ENCODE peak calls at places on chromosomes 7 and 10, in nine cellular contexts. G is choroid plexus epithelial cell; C is NCI-H146; S is activated T-helper 9 cell treated with anti-CD3 and anti-CD28 coated beads, Interleukin-2, amount 50 U/mL, for 16 hours; F is T-helper 17 cell; Y is non-pigmented ciliary epithelial cell; V is upper lobe of right lung; K is stimulated activated CD8-positive, alpha-beta memory T cell treated with anti-CD3 and anti-CD28 coated beads, Interleukin-2, amount 100 ng/mL, for 48 hours; R is GM13977. Z is an unnamed sample.

GRCh38 chr10:7011994-7012393 is 398.8 kb downstream of the SFMBT2 start:
- DNase-seq in R (no peak), K (no peak), C (no peak), Y (no peak), F (no peak), G (no peak), S (no peak), V (no peak), Z (no peak)

GRCh38 chr10:86109421-86109820 is 257.2 kb downstream of the GRID1 start:
- DNase-seq in C (no peak), Y (no peak), R (no peak), F (no peak), K (no peak), S (no peak), G (no peak), V (no peak), Z (peak; percentile 49)

GRCh38 chr10:67520924-67521520 is 175.0 kb downstream of the CTNNA3 start:
- DNase-seq in R (peak; percentile 49), S (no peak), F (no peak), G (peak; percentile 77), Y (peak; percentile 9), K (no peak), C (peak; percentile 36), V (no peak), Z (no peak)

GRCh38 chr7:97015279-97015678 is 9.4 kb downstream of the DLX5 start:
- DNase-seq in Y (no peak), K (no peak), S (no peak), V (no peak), F (no peak), G (no peak), C (peak; percentile 86), R (no peak), Z (no peak)

GRCh38 chr10:75115137-75115536 is 3.7 kb downstream of the SAMD8 start:
- DNase-seq in C (no peak), K (no peak), Y (no peak), F (no peak), R (no peak), V (no peak), S (no peak), G (peak; percentile 89), Z (no peak)

GRCh38 chr7:148747274-148747673 is 48.6 kb downstream of the CUL1 start:
- DNase-seq in V (no peak), C (peak; percentile 93), R (no peak), F (no peak), S (no peak), Y (no peak), K (no peak), G (no peak), Z (no peak)

GRCh38 chr7:93902777-93903423 is 3.5 kb upstream of the GNGT1 start:
- DNase-seq in K (no peak), C (peak; percentile 31), S (no peak), V (no peak), G (peak; percentile 85), F (no peak), Y (no peak), R (no peak), Z (no peak)

GRCh38 chr10:13206546-13207443 is 27.4 kb downstream of the UCMA start:
- DNase-seq in S (no peak), K (no peak), R (no peak), G (peak; percentile 81), F (no peak), C (peak; percentile 25), V (no peak), Y (peak; percentile 5), Z (no peak)

GRCh38 chr10:88270061-88270808 is 312.9 kb downstream of the RNLS start:
- DNase-seq in F (no peak), C (no peak), R (no peak), K (no peak), G (no peak), V (no peak), Y (no peak), S (no peak), Z (no peak)

GRCh38 chr7:48426331-48426965 is 255.2 kb downstream of the ABCA13 start:
- DNase-seq in C (no peak), K (no peak), V (no peak), F (no peak), R (no peak), S (no peak), Y (no peak), G (no peak), Z (no peak)

GRCh38 chr7:92766461-92767003 is 69.8 kb downstream of the CDK6 start:
- DNase-seq in F (no peak), Y (no peak), R (no peak), S (no peak), K (no peak), G (peak; percentile 60), V (no peak), C (peak; percentile 33), Z (no peak)

GRCh38 chr7:158825628-158826289 is 3.5 kb downstream of the ESYT2 start:
- DNase-seq in F (no peak), V (no peak), C (no peak), R (no peak), G (no peak), S (no peak), Y (no peak), K (no peak), Z (no peak)

GRCh38 chr10:111488668-111489067 is 411.8 kb downstream of the ADRA2A start:
- DNase-seq in Y (no peak), C (no peak), F (no peak), V (no peak), R (no peak), G (no peak), S (no peak), K (no peak), Z (no peak)

GRCh38 chr7:885261-885892 is 9.0 kb downstream of the GET4 start:
- DNase-seq in S (no peak), V (no peak), F (no peak), G (no peak), K (no peak), C (no peak), R (no peak), Y (no peak), Z (no peak)

GRCh38 chr10:69100136-69100872 is 12.4 kb downstream of the SRGN start:
- DNase-seq in F (no peak), Y (no peak), S (no peak), G (no peak), R (no peak), V (no peak), C (no peak), K (no peak), Z (no peak)

GRCh38 chr7:30996261-30996660 is 32.5 kb downstream of the GHRHR start:
- DNase-seq in S (no peak), V (no peak), K (no peak), Y (no peak), F (no peak), G (no peak), C (no peak), R (no peak), Z (no peak)

GRCh38 chr10:96488161-96488935 is 25.4 kb downstream of the TLL2 start:
- DNase-seq in S (no peak), C (no peak), Y (no peak), R (no peak), G (peak; percentile 56), V (no peak), K (no peak), F (no peak), Z (peak; percentile 50)

GRCh38 chr10:20486791-20487190 is 410.3 kb downstream of the NEBL start:
- DNase-seq in R (no peak), G (no peak), Y (no peak), K (no peak), S (no peak), C (peak; percentile 18), F (no peak), V (no peak), Z (no peak)

GRCh38 chr7:50751136-50751535 is 31.6 kb downstream of the GRB10 start:
- DNase-seq in S (no peak), V (no peak), C (peak; percentile 18), R (no peak), G (no peak), F (no peak), Y (no peak), K (no peak), Z (no peak)

GRCh38 chr7:94584113-94584512 is 71.8 kb downstream of the SGCE start:
- DNase-seq in Y (no peak), V (no peak), S (no peak), C (no peak), K (no peak), F (no peak), G (peak; percentile 70), R (no peak), Z (no peak)

GRCh38 chr10:104120903-104121484 is 977 bp upstream of the SFR1 start:
- DNase-seq in V (peak; percentile 94), R (peak; percentile 65), S (peak; percentile 73), K (peak; percentile 71), Y (peak; percentile 85), F (peak; percentile 79), G (peak; percentile 98), C (peak; percentile 56), Z (peak; percentile 92)

GRCh38 chr10:48475943-48476278 is 129.0 kb downstream of the ARHGAP22 start:
- DNase-seq in S (no peak), K (no peak), R (no peak), C (no peak), G (no peak), V (peak; percentile 51), F (no peak), Y (no peak), Z (peak; percentile 39)

GRCh38 chr10:122344741-122345258 is 29.7 kb upstream of the PLEKHA1 start:
- DNase-seq in G (peak; percentile 69), C (no peak), S (no peak), R (no peak), Y (no peak), K (no peak), V (no peak), F (no peak), Z (no peak)

GRCh38 chr10:1199897-1200721 is 143.9 kb downstream of the WDR37 start:
- DNase-seq in F (no peak), R (no peak), K (no peak), Y (no peak), C (no peak), V (peak; percentile 44), G (no peak), S (no peak), Z (peak; percentile 74)

GRCh38 chr7:34133356-34133982 is 228.1 kb downstream of the BMPER start:
- DNase-seq in S (no peak), G (peak; percentile 40), R (no peak), Y (no peak), K (no peak), F (no peak), C (no peak), V (no peak), Z (no peak)

GRCh38 chr7:101630591-101630990 is 1.5 kb upstream of the MYL10 start:
- DNase-seq in K (no peak), S (no peak), F (no peak), C (no peak), V (no peak), R (no peak), G (no peak), Y (no peak), Z (no peak)

GRCh38 chr7:151793531-151793935 is 83.4 kb downstream of the PRKAG2 start:
- DNase-seq in K (no peak), G (no peak), V (peak; percentile 90), F (no peak), S (no peak), C (no peak), Y (no peak), R (no peak), Z (no peak)

GRCh38 chr7:30144659-30145321 is 10.0 kb downstream of the MTURN start:
- DNase-seq in R (no peak), F (no peak), K (no peak), C (no peak), S (no peak), V (no peak), Y (no peak), G (no peak), Z (no peak)

GRCh38 chr7:127699853-127700252 is 47.9 kb downstream of the SND1 start:
- DNase-seq in Y (no peak), C (no peak), F (no peak), R (no peak), G (no peak), V (no peak), K (no peak), S (no peak), Z (no peak)

GRCh38 chr7:123692471-123692877 is 36.8 kb downstream of the LMOD2 start:
- DNase-seq in V (no peak), G (no peak), K (no peak), F (no peak), C (no peak), R (no peak), S (no peak), Y (no peak), Z (no peak)

GRCh38 chr7:11760372-11760771 is 71.6 kb downstream of the THSD7A start:
- DNase-seq in F (no peak), Y (no peak), S (no peak), R (no peak), K (no peak), V (no peak), G (peak; percentile 54), C (peak; percentile 81), Z (no peak)

Z was measured in cardiac septum.